ENCODE peak calls at places on chromosome 20, in five cellular contexts. D is omental fat pad, U is Calu3, T is neural crest cell, G is hippocampal formation. A is an unnamed sample.

GRCh38 chr20:48631114-48632016 is 196.4 kb downstream of the PREX1 start:
- DNase-seq in D (no peak), U (no peak), T (no peak), G (no peak), A (no peak)

GRCh38 chr20:61806314-61806713 is 259.4 kb downstream of the TAF4 start:
- DNase-seq in D (no peak), U (no peak), T (no peak), G (no peak), A (no peak)

GRCh38 chr20:5657190-5657872 is 92.9 kb upstream of the SHLD1 start:
- DNase-seq in D (no peak), U (peak; percentile 30), T (no peak), G (no peak), A (peak; percentile 12)

GRCh38 chr20:49983848-49984408 is 1.1 kb downstream of the SNAI1 start:
- DNase-seq in D (no peak), U (no peak), T (no peak), G (no peak), A (no peak)

GRCh38 chr20:62339647-62340062 is 27.5 kb downstream of the LAMA5 start:
- DNase-seq in D (no peak), U (no peak), T (no peak), G (no peak), A (no peak)

GRCh38 chr20:10577648-10578047 is 96.2 kb downstream of the JAG1 start:
- DNase-seq in D (no peak), U (no peak), T (no peak), G (no peak), A (no peak)

GRCh38 chr20:42959996-42960395 is 229.7 kb downstream of the PTPRT start:
- DNase-seq in D (no peak), U (no peak), T (no peak), G (no peak), A (no peak)

GRCh38 chr20:10281911-10282310 is 63.3 kb downstream of the SNAP25 start:
- DNase-seq in D (no peak), U (no peak), T (no peak), G (no peak), A (no peak)

GRCh38 chr20:4076671-4077070 is 61.3 kb upstream of the RNF24 start:
- DNase-seq in D (no peak), U (peak; percentile 45), T (no peak), G (no peak), A (no peak)

GRCh38 chr20:35021063-35021462 is 65.4 kb downstream of the MYH7B start:
- DNase-seq in D (no peak), U (no peak), T (no peak), G (peak; percentile 16), A (no peak)

GRCh38 chr20:47028487-47028886 is 133.8 kb downstream of the EYA2 start:
- DNase-seq in D (no peak), U (no peak), T (no peak), G (no peak), A (no peak)

GRCh38 chr20:45235995-45236394 is 14.8 kb downstream of the SEMG2 start:
- DNase-seq in D (no peak), U (peak; percentile 70), T (no peak), G (no peak), A (no peak)

GRCh38 chr20:53399592-53400335 is 193.9 kb downstream of the ZNF217 start:
- DNase-seq in D (no peak), U (no peak), T (no peak), G (no peak), A (no peak)

GRCh38 chr20:48326868-48327267 is 500.9 kb downstream of the PREX1 start:
- DNase-seq in D (no peak), U (no peak), T (no peak), G (no peak), A (no peak)

GRCh38 chr20:50967621-50968020 is 9.0 kb downstream of the MOCS3 start:
- DNase-seq in D (no peak), U (no peak), T (no peak), G (no peak), A (no peak)

GRCh38 chr20:31712564-31713311 is 9.9 kb downstream of the BCL2L1 start:
- DNase-seq in D (peak; percentile 40), U (peak; percentile 91), T (peak; percentile 44), G (peak; percentile 91), A (peak; percentile 88)

GRCh38 chr20:53581444-53582311 is 12.0 kb downstream of the ZNF217 start:
- DNase-seq in D (no peak), U (no peak), T (no peak), G (no peak), A (no peak)

GRCh38 chr20:35561268-35561667 is 19.4 kb downstream of the ERGIC3 start:
- DNase-seq in D (no peak), U (peak; percentile 28), T (peak; percentile 34), G (peak; percentile 2), A (peak; percentile 6)

GRCh38 chr20:13995841-13996240 is 525 bp downstream of the MACROD2 start:
- DNase-seq in D (no peak), U (peak; percentile 59), T (peak; percentile 26), G (no peak), A (peak; percentile 1)

GRCh38 chr20:35292504-35293285 is 470 bp upstream of the FAM83C start:
- DNase-seq in D (no peak), U (no peak), T (no peak), G (no peak), A (no peak)